ENCODE peak calls at places on chromosomes 16 and 17, in four cellular contexts. O is HepG2, B is right lobe of liver, K is neuronal stem cell. D is an unnamed sample.

GRCh38 chr17:42868338-42868737 is 17.3 kb downstream of the AOC3 start:
- DNase-seq in K (no peak), B (no peak), O (no peak), D (no peak)

GRCh38 chr17:42392664-42393415 is 4.6 kb upstream of the STAT3 start:
- DNase-seq in O (no peak), K (no peak), B (no peak), D (no peak)

GRCh38 chr16:58814348-58814801 is 80.3 kb upstream of the GOT2 start:
- DNase-seq in B (peak; percentile 43), K (peak; percentile 54), O (peak; percentile 16), D (no peak)

GRCh38 chr17:48835971-48836370 is 5.1 kb downstream of the CALCOCO2 start:
- DNase-seq in B (no peak), K (no peak), O (no peak), D (no peak)

GRCh38 chr17:17269926-17270773 is 10.9 kb downstream of the COPS3 start:
- DNase-seq in K (no peak), B (no peak), O (peak; percentile 30), D (no peak)

GRCh38 chr17:77364941-77365583 is 224.3 kb downstream of the SEC14L1 start:
- DNase-seq in B (no peak), O (no peak), K (no peak), D (no peak)

GRCh38 chr16:50303605-50304466 is 37.5 kb downstream of the ADCY7 start:
- DNase-seq in K (no peak), B (no peak), O (peak; percentile 80), D (no peak)

GRCh38 chr16:53864819-53865491 is 161.0 kb downstream of the FTO start:
- DNase-seq in B (no peak), O (peak; percentile 25), K (no peak), D (no peak)

GRCh38 chr16:79071424-79071823 is 529.1 kb downstream of the MAF start:
- DNase-seq in K (no peak), O (no peak), B (no peak), D (no peak)

GRCh38 chr16:89303604-89304003 is 86.1 kb downstream of the ZNF778 start:
- DNase-seq in B (no peak), O (no peak), K (no peak), D (no peak)

GRCh38 chr17:2400474-2400866 is 390 bp downstream of the MNT start:
- DNase-seq in K (peak; percentile 72), B (peak; percentile 75), O (peak; percentile 43), D (no peak)

GRCh38 chr16:86494565-86495356 is 15.6 kb upstream of the FOXF1 start:
- DNase-seq in B (no peak), O (no peak), K (no peak), D (no peak)

GRCh38 chr17:43556292-43556691 is 10.2 kb upstream of the ETV4 start:
- DNase-seq in B (no peak), K (no peak), O (no peak), D (no peak)

GRCh38 chr17:72249441-72249840 is 128.6 kb downstream of the SOX9 start:
- DNase-seq in K (no peak), O (no peak), B (no peak), D (no peak)

GRCh38 chr16:83539736-83540490 is 267.9 kb upstream of the HSBP1 start:
- DNase-seq in O (no peak), B (no peak), K (no peak), D (no peak)

GRCh38 chr17:56034120-56034757 is 119.0 kb upstream of the ANKFN1 start:
- DNase-seq in B (no peak), O (no peak), K (no peak), D (no peak)

GRCh38 chr17:50630524-50631194 is 4.0 kb upstream of the ABCC3 start:
- DNase-seq in K (no peak), O (peak; percentile 52), B (peak; percentile 78), D (no peak)

GRCh38 chr17:51260960-51261958 is 913 bp downstream of the UTP18 start:
- DNase-seq in O (peak; percentile 49), K (peak; percentile 74), B (peak; percentile 82), D (no peak)

GRCh38 chr16:85755929-85756768 is 5.3 kb upstream of the C16orf74 start:
- DNase-seq in O (no peak), K (no peak), B (no peak), D (no peak)

GRCh38 chr17:50686494-50687199 is 21.1 kb downstream of the ANKRD40 start:
- DNase-seq in K (no peak), B (peak; percentile 81), O (peak; percentile 98), D (no peak)

GRCh38 chr16:23137256-23137655 is 12.0 kb downstream of the USP31 start:
- DNase-seq in K (no peak), O (no peak), B (no peak), D (no peak)

GRCh38 chr17:82592751-82593589 is 55.3 kb downstream of the WDR45B start:
- DNase-seq in O (peak; percentile 87), K (peak; percentile 47), B (no peak), D (no peak)

GRCh38 chr16:57316390-57317017 is 32.0 kb upstream of the PLLP start:
- DNase-seq in O (no peak), B (no peak), K (no peak), D (no peak)

GRCh38 chr17:78168906-78169793 is 769 bp downstream of the SYNGR2 start:
- DNase-seq in B (peak; percentile 75), K (no peak), O (no peak), D (no peak)

GRCh38 chr16:69830534-69831211 is 68.5 kb downstream of the WWP2 start:
- DNase-seq in O (peak; percentile 95), B (no peak), K (no peak), D (no peak)
- H3K4me1 ChIP-seq in O (peaks cover 88% of the 10 kb centered on the region), B (no peaks in the 10 kb centered on the region), K (peaks cover 6% of the 10 kb centered on the region), D (no peaks in the 10 kb centered on the region)

DNA sequence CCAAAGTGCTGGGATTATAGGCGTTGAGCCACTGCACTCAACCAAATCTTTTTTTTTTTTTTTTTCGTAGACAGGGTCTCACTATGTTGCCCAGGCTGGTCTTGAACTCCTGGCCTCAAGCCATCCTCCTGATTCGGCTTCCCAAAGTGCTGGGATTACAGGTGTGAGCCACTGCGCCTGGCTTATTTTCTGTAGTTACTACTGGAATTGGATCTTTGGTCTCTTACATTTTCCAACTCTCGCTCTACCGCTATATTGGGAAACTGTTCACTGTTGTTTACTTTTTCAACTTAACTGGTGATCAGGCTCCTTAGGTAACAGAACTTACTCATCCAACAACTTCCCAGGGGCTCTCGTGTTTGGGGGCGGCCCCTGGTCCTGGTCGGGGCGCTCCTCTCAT is 14.1 kb downstream of the ZNF200 start:
- DNase-seq in K (no peak), B (no peak), O (peak; percentile 50), D (no peak)
- H3K9me3 ChIP-seq in K (peaks cover 30% of the 10 kb centered on the region), B (peaks cover 21% of the 10 kb centered on the region), O (no peaks in the 10 kb centered on the region), D (peaks cover 66% of the 10 kb centered on the region)

GRCh38 chr17:57876866-57877237 is 27.0 kb upstream of the MRPS23 start:
- DNase-seq in B (no peak), K (no peak), O (no peak), D (no peak)

GRCh38 chr17:57875109-57876022 is 25.5 kb upstream of the MRPS23 start:
- DNase-seq in O (peak; percentile 93), K (peak; percentile 56), B (no peak), D (no peak)

GRCh38 chr17:57874434-57875108 is 24.7 kb upstream of the MRPS23 start:
- DNase-seq in K (peak; percentile 78), O (no peak), B (peak; percentile 52), D (no peak)

GRCh38 chr17:57877803-57878202 is 28.0 kb upstream of the MRPS23 start:
- DNase-seq in O (no peak), K (no peak), B (no peak), D (no peak)

GRCh38 chr17:57876023-57876865 is 26.4 kb upstream of the MRPS23 start:
- DNase-seq in B (no peak), O (no peak), K (no peak), D (no peak)
- H3K4me1 ChIP-seq in B (no peaks in the 10 kb centered on the region), O (peaks cover 75% of the 10 kb centered on the region), K (peaks cover 39% of the 10 kb centered on the region), D (peaks cover 54% of the 10 kb centered on the region)

DNA sequence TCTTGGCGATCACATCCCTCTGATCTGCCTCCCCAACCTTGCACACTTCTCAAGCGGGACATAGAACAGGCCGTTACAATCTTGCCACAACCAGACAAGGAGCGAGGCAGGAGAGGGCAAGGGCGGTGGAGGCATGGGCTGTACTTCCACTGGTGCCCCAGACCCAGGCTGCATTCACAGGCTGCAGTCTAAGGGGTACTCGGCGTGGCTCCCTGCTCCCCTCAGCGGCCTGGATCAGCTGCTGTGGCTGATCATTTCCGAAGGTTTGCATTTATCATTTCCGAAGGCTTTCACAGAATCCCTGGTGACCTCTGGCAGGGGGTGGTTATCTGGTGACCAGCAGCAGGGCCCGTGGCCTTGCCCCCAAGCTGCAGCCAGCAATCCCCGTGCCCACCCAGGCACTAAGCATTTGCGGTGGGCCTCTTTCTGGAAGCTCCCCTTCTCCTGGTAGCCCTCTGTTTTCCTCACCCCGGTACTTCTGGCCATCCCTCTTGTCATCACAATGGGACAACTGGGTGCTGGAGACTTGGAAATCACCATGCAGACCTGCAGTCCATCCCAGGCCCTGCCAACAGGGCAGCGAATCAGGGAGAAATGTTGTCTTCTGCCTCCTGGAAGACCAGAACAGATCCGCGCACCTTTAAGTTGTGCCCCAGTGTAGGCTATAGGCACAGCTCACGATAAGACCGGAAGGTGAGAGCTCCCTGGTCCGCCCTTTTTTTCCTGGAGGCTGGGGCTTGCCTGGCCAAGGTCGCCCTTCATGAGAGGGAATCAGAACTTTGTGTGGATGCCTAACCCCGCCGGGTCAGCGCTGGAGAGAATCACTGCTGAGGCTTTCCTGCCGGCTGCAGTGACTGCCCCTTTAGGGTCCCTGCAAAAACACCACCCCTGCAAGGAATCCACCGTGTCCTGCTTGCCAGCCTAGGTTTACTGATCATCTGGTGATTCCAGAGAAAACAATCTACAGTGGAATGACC is 1739.1 kb downstream of the TP53TG3F start:
- DNase-seq in K (no peak), B (no peak), O (no peak), D (no peak)
- H3K9me3 ChIP-seq in K (peaks cover 77% of the 10 kb centered on the region), B (no peaks in the 10 kb centered on the region), O (peaks cover 84% of the 10 kb centered on the region), D (no peaks in the 10 kb centered on the region)

DNA sequence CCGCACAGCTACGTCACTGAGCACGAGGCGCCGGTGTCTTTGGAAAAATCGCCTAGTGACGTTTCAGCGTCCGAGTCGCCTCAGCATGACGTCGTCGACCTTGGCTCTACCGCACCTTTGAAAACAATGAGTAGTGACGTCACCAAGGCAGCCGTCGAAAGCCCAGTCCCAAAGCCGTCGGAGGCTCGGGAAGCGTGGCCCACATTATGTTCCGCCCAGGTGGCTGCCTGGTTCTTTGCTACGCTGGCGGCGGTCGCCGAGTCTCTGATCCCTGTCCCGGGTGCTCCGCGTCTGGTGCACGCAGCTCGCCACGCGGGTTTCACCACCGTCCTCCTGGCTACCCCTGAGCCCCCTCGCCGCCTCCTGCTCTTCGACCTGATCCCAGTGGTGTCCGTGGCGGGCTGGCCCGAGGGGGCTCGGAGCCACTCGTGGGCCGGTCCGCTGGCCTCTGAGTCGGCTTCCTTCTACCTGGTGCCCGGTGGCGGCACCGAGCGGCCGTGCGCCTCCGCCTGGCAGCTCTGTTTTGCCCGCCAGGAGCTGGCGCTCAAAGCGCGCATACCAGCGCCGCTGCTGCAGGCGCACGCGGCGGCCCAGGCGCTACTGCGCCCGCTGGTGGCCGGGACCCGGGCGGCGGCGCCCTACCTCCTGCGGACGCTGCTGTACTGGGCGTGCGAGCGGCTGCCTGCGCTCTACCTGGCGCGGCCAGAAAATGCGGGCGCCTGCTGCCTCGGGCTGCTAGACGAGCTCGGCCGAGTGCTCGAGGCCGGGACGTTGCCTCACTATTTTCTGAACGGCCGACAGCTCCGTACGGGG is 1.5 kb downstream of the TMEM102 start:
- DNase-seq in O (peak; percentile 30), B (peak; percentile 89), K (peak; percentile 83), D (no peak)
- H3K4me1 ChIP-seq in O (peaks cover 39% of the 10 kb centered on the region), B (no peaks in the 10 kb centered on the region), K (peaks cover 29% of the 10 kb centered on the region), D (peaks cover 68% of the 10 kb centered on the region)

DNA sequence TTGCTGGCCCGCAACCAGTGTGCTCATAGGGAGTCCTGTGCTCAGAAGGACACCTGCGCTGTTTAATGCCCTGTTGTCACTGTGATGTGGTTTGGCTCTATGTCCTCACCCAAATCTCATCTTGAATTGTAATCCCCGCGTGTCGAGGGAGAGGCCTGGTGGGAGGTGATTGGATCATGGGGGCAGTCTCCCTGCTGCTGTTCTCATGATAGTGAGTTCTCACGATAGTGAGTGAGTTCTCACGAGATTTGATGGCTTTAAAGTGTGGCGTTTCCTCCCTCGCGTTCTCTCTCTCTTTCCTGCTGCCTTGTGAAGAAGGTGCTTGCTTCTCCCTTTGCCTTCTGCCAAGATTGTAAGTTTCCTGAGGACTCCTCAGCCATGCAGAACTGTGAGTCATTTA is 66.8 kb downstream of the AKAP1 start:
- DNase-seq in O (no peak), K (no peak), B (no peak), D (no peak)
- H3K9me3 ChIP-seq in O (no peaks in the 10 kb centered on the region), K (peaks cover 2% of the 10 kb centered on the region), B (no peaks in the 10 kb centered on the region), D (no peaks in the 10 kb centered on the region)

D was measured in esophagus squamous epithelium.